ENCODE peak calls at places on chromosomes 4 and X, in ten cellular contexts. E is tibial artery, G is DND-41, S is fibroblast of lung, Q is IMR-90, D is mesendoderm, F is mesenchymal stem cell, N is left ventricle myocardium inferior, A is OCI-LY7, C is mucosa of descending colon. P is an unnamed sample. For H3K4me1, the result is how much of the 10 kb centered on the place peaks cover.

GRCh38 chrX:40175416-40176255 is 77.9 kb upstream of the BCOR start:
- DNase-seq in A (peak), S (peak), G (peak), N (peak), F (peak), D (peak), Q (no peak), E (peak), C (peak), P (no peak)

GRCh38 chrX:47224896-47225290 is 6.4 kb downstream of the CDK16 start:
- DNase-seq in F (no peak), N (no peak), Q (no peak), E (no peak), G (no peak), C (no peak), S (no peak), D (no peak), A (no peak), P (no peak)

GRCh38 chr4:89290727-89291126 is 16.9 kb downstream of the GPRIN3 start:
- DNase-seq in N (no peak), D (no peak), A (peak), S (no peak), Q (no peak), E (no peak), G (no peak), C (no peak), F (no peak), P (no peak)

GRCh38 chrX:17968367-17968766 is 107.3 kb upstream of the RAI2 start:
- DNase-seq in C (no peak), F (no peak), D (peak), S (no peak), A (no peak), N (no peak), Q (no peak), G (no peak), E (no peak), P (no peak)

GRCh38 chr4:16779028-16779675 is 119.3 kb downstream of the LDB2 start:
- DNase-seq in Q (peak), N (no peak), E (no peak), F (no peak), C (no peak), S (peak), A (no peak), D (no peak), G (no peak), P (no peak)

GRCh38 chrX:12379666-12380065 is 241.4 kb downstream of the FRMPD4 start:
- DNase-seq in F (no peak), A (no peak), Q (no peak), S (no peak), D (no peak), E (no peak), N (no peak), G (no peak), C (no peak), P (no peak)

GRCh38 chrX:41824551-41824950 is 98.8 kb downstream of the CASK start:
- DNase-seq in D (peak), F (peak), Q (peak), C (no peak), E (no peak), N (no peak), G (no peak), A (no peak), S (peak), P (no peak)

GRCh38 chrX:50813843-50814661 is at the start of gene SHROOM4:
- DNase-seq in F (peak), A (no peak), D (peak), C (peak), E (peak), S (peak), G (no peak), N (peak), Q (peak), P (no peak)

GRCh38 chrX:43741843-43742573 is 85.9 kb downstream of the MAOA start:
- DNase-seq in G (no peak), C (no peak), Q (no peak), S (peak), F (peak), D (no peak), E (peak), A (no peak), N (no peak), P (no peak)

GRCh38 chr4:53507671-53508286 is 83.5 kb downstream of the LNX1 start:
- DNase-seq in G (no peak), Q (peak), A (no peak), F (no peak), C (no peak), D (no peak), N (peak), S (peak), E (peak), P (no peak)

GRCh38 chr4:166491635-166492034 is 618.6 kb downstream of the TLL1 start:
- DNase-seq in G (no peak), Q (no peak), D (peak), C (no peak), N (no peak), A (no peak), S (no peak), F (no peak), E (no peak), P (no peak)

GRCh38 chr4:5747746-5748365 is 36.9 kb downstream of the EVC start:
- DNase-seq in G (no peak), N (no peak), C (peak), E (peak), Q (peak), A (no peak), S (peak), F (peak), D (no peak), P (peak)

GRCh38 chr4:92368648-92369047 is 64.9 kb downstream of the GRID2 start:
- DNase-seq in F (no peak), G (no peak), D (no peak), S (no peak), N (no peak), E (no peak), Q (no peak), C (no peak), A (no peak), P (no peak)

GRCh38 chr4:16785800-16786527 is 112.5 kb downstream of the LDB2 start:
- DNase-seq in N (no peak), G (no peak), E (no peak), A (no peak), F (peak), S (peak), D (peak), Q (peak), C (no peak), P (no peak)

GRCh38 chr4:24164054-24164453 is 274.2 kb upstream of the PPARGC1A start:
- DNase-seq in G (no peak), Q (peak), E (no peak), D (no peak), C (no peak), F (peak), S (peak), N (no peak), A (no peak), P (no peak)

GRCh38 chr4:160212078-160212477 is 1109.2 kb downstream of the RAPGEF2 start:
- DNase-seq in S (no peak), G (no peak), E (no peak), A (no peak), D (no peak), N (no peak), F (no peak), Q (no peak), C (no peak), P (no peak)

GRCh38 chr4:75723117-75723801 is 1.1 kb upstream of the USO1 start:
- DNase-seq in E (no peak), Q (peak), S (no peak), N (no peak), A (no peak), G (no peak), D (no peak), C (no peak), F (peak), P (no peak)

GRCh38 chr4:170030121-170030520 is 3.9 kb upstream of the MFAP3L start:
- DNase-seq in S (no peak), E (no peak), D (no peak), N (no peak), A (no peak), G (no peak), F (no peak), Q (no peak), C (no peak), P (no peak)

GRCh38 chr4:38416450-38417014 is 247.5 kb upstream of the KLF3 start:
- DNase-seq in A (no peak), G (no peak), E (no peak), N (no peak), D (no peak), F (no peak), S (no peak), C (no peak), Q (no peak), P (no peak)

GRCh38 chr4:46123872-46124755 is at the start of gene GABRG1:
- DNase-seq in A (no peak), D (peak), C (no peak), S (no peak), F (no peak), Q (no peak), G (no peak), N (no peak), E (no peak), P (no peak)

GRCh38 chr4:150297861-150298474 is 219.7 kb downstream of the DCLK2 start:
- DNase-seq in D (peak), A (peak), E (peak), C (peak), Q (peak), G (peak), N (no peak), F (peak), S (peak), P (no peak)

GRCh38 chr4:46372878-46373277 is 17.1 kb downstream of the GABRA2 start:
- DNase-seq in C (no peak), S (no peak), E (no peak), G (no peak), Q (no peak), D (no peak), N (no peak), F (peak), A (no peak), P (no peak)

GRCh38 chr4:1192493-1193205 is 20.3 kb upstream of the SPON2 start:
- DNase-seq in G (peak), S (no peak), N (no peak), D (no peak), E (peak), A (no peak), Q (no peak), F (no peak), C (peak), P (no peak)

GRCh38 chrX:134406230-134406794 is 53.7 kb upstream of the HPRT1 start:
- DNase-seq in A (no peak), S (no peak), E (no peak), Q (no peak), N (no peak), G (no peak), C (no peak), D (peak), F (peak), P (no peak)

GRCh38 chrX:39728852-39729587 is 368.7 kb downstream of the BCOR start:
- DNase-seq in A (no peak), G (no peak), D (no peak), N (no peak), C (no peak), F (no peak), S (no peak), E (no peak), Q (no peak), P (no peak)

GRCh38 chr4:5051692-5052423 is 578 bp downstream of the STK32B start:
- DNase-seq in S (no peak), G (peak), Q (peak), E (peak), C (no peak), N (no peak), A (no peak), D (peak), F (peak), P (no peak)

GRCh38 chr4:169557061-169557636 is 55.2 kb downstream of the NEK1 start:
- DNase-seq in S (peak), A (no peak), N (no peak), E (no peak), G (no peak), D (no peak), F (no peak), Q (peak), C (no peak), P (peak)

GRCh38 chrX:45553417-45553816 is 352.7 kb upstream of the DIPK2B start:
- DNase-seq in N (no peak), F (no peak), D (no peak), E (no peak), G (no peak), S (no peak), A (no peak), C (no peak), Q (no peak), P (no peak)

GRCh38 chrX:108224218-108224617 is 132.6 kb downstream of the ATG4A start:
- DNase-seq in G (no peak), Q (no peak), D (no peak), F (no peak), C (no peak), N (no peak), E (no peak), A (no peak), S (peak), P (no peak)

GRCh38 chr4:15729910-15730533 is 27.2 kb downstream of the BST1 start:
- DNase-seq in D (peak), F (peak), E (no peak), A (peak), N (no peak), S (peak), G (peak), Q (peak), C (peak), P (peak)

GRCh38 chr4:128513664-128514484 is 226.3 kb upstream of the PGRMC2 start:
- DNase-seq in N (no peak), D (no peak), G (peak), Q (peak), A (no peak), C (no peak), F (peak), E (no peak), S (peak), P (no peak)

GRCh38 chrX:69149466-69150293 is 15.6 kb downstream of the PJA1 start:
- DNase-seq in A (no peak), F (no peak), N (no peak), D (peak), C (no peak), G (no peak), S (no peak), Q (no peak), E (no peak), P (no peak)

GRCh38 chr4:140137654-140138053 is 16.3 kb downstream of the MAML3 start:
- DNase-seq in S (peak), E (no peak), F (peak), C (no peak), N (no peak), G (no peak), Q (peak), D (peak), A (no peak), P (no peak)

GRCh38 chr4:116358633-116359222 is 726.6 kb downstream of the TRAM1L1 start:
- DNase-seq in D (peak), N (no peak), A (peak), G (peak), S (peak), F (peak), E (peak), Q (peak), C (peak), P (peak)

GRCh38 chr4:119733431-119733830 is 104.8 kb upstream of the PDE5A start:
- DNase-seq in C (no peak), E (no peak), G (no peak), D (no peak), F (peak), Q (peak), N (no peak), A (no peak), S (peak), P (no peak)

GRCh38 chrX:30702736-30703135 is 49.5 kb downstream of the GK start:
- DNase-seq in G (no peak), Q (peak), E (no peak), S (peak), C (no peak), N (no peak), D (peak), A (no peak), F (peak), P (no peak)

GRCh38 chrX:68504237-68504636 is 5.4 kb downstream of the YIPF6 start:
- DNase-seq in E (no peak), D (no peak), F (peak), A (no peak), Q (peak), N (no peak), C (no peak), S (peak), G (no peak), P (no peak)

GRCh38 chr4:33739886-33740285 is 2504.4 kb downstream of the ARAP2 start:
- DNase-seq in A (no peak), G (no peak), D (peak), F (peak), S (no peak), C (no peak), Q (no peak), N (no peak), E (no peak), P (no peak)

GRCh38 chrX:1807301-1807731 is 192.5 kb downstream of the ASMT start:
- DNase-seq in S (no peak), G (no peak), F (no peak), C (no peak), D (peak), Q (peak), E (no peak), N (no peak), A (no peak), P (no peak)

DNA sequence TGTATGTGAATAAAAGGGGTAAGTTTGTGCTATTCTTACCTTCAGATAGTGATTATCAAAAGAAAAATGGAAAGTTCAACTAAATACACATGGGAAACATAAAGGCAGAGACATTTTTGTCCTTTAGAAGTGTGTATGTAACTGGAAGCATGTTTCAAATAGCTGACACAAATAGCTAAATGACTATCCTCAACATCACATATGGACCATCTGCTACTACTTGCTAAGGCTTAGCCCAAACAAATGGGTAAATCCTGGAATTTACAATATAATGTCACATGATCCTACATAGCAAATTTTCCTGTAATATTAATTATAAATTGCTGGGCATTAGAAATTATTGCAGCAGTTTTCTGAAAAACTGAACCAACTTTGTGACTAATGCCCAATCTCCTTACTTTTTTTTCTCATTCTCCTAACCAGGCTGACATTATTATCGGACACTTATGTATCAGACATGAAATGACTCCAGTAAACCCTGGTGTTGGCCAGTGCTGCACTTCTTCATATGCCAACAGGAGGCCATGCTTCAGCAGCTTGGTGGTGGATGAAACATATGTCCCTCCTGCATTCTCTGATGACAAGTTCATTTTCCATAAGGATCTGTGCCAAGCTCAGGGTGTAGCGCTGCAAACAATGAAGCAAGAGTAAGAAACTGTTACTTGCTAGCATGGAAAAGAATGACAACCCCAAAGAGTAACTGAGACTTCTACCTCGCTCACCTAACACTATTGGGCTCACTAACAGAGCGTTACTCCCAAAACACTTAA is 16.1 kb downstream of the AFP start:
- DNase-seq in A (no peak), N (no peak), D (no peak), Q (no peak), C (no peak), G (no peak), S (no peak), F (no peak), E (no peak), P (no peak)
- H3K4me1 ChIP-seq in A (under half), N (under half), D (under half), Q (under half), C (under half), G (under half), S (under half), F (under half), E (under half), P (under half)

GRCh38 chr4:7808181-7808580 is 131.5 kb downstream of the AFAP1 start:
- DNase-seq in D (no peak), Q (no peak), A (no peak), G (no peak), C (no peak), N (no peak), S (no peak), F (no peak), E (no peak), P (no peak)
- H3K4me1 ChIP-seq in D (under half), Q (half or more), A (under half), G (under half), C (under half), N (half or more), S (under half), F (half or more), E (under half), P (under half)

DNA sequence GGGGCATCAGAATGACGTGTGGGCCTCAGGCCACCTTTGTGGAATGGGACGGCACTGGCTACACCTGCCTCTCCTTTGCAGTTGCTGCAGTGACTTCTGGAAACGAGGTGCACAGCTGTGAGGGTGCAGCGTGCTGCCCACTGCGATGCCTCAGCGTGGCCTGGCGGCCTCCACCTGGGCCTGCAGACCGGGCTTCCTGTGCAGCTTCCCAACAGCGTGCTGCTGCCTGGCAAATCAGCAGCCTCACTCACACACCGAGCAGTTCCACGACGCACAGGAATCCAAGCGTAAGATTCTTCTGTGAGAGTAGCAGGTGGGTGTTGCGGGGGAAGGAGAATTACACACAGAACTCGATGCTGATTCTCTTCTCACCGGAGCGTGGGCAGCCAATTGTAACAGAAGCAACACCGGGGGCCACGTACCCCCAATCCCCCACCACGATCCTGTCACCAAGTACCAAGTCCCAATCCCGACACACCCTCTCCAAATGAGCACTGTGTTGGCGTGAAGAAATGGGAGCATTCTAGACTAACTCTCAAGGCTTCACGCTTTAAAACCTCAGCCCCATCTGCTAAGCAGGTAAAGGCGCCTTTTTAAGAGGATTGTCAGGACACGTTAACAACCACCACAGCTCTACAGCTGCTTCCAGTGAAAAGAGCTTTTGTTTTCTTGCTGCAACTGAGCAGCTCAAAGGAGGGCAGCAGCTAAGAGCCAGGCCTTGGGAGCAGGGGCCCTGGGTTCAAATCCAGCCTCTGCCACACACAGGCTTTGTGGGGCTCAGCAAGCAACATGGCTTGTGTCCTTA is 16.9 kb downstream of the WDR1 start:
- DNase-seq in A (no peak), F (no peak), S (no peak), G (no peak), E (no peak), Q (no peak), D (no peak), N (no peak), C (no peak), P (no peak)
- H3K4me1 ChIP-seq in A (under half), F (half or more), S (under half), G (under half), E (half or more), Q (half or more), D (under half), N (half or more), C (under half), P (under half)

GRCh38 chr4:40032785-40033184 is 23.9 kb upstream of the N4BP2 start:
- DNase-seq in G (no peak), S (no peak), C (no peak), D (no peak), F (no peak), N (no peak), A (no peak), Q (no peak), E (no peak), P (no peak)
- H3K4me1 ChIP-seq in G (under half), S (under half), C (under half), D (under half), F (under half), N (under half), A (under half), Q (under half), E (under half), P (under half)

DNA sequence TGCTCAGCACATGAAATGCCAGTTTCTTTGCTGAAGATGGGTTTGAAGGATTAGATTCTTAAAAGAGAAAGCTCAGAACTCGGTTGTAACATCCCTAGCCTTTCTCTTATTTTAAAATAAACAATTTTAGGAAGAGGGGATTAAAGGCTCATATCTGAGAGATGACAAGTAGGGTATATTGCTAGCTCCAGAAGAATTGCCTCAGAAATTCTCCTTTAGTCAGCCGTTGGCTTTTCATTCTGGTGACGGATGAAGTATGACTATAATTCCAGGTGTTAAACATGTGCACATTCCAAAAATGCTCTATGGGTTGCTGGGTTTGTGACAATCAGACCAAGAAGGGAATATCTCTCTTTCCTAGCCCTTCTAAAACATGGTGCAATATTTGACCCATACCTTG is 17.8 kb downstream of the DKK2 start:
- DNase-seq in N (no peak), F (no peak), S (no peak), G (no peak), Q (no peak), A (no peak), E (no peak), C (no peak), D (no peak), P (no peak)
- H3K4me1 ChIP-seq in N (under half), F (under half), S (under half), G (under half), Q (under half), A (under half), E (under half), C (under half), D (under half), P (under half)

P was measured in PC-9.